ENCODE peak calls at places on chromosomes 12 and 14, in nine cellular contexts. G is CD4-positive, CD25-positive, alpha-beta regulatory T cell; U is A549; H is NT2/D1; J is suprapubic skin; I is AG10803; E is neural progenitor cell; M is psoas muscle; Z is CD8-positive, alpha-beta T cell. R is an unnamed sample.

GRCh38 chr14:71474866-71475265 is 457.4 kb upstream of the RGS6 start:
- DNase-seq in U (no peak), Z (no peak), J (no peak), G (no peak), H (no peak), E (no peak), I (no peak), M (no peak), R (no peak)

GRCh38 chr12:85448031-85448430 is 168.0 kb downstream of the ALX1 start:
- DNase-seq in E (no peak), J (no peak), H (no peak), I (no peak), M (no peak), Z (no peak), U (no peak), G (no peak), R (no peak)

GRCh38 chr14:103551338-103551762 is 11.1 kb downstream of the BAG5 start:
- DNase-seq in U (no peak), I (peak; percentile 52), J (peak; percentile 84), G (no peak), E (no peak), M (peak; percentile 84), Z (no peak), H (no peak), R (no peak)

GRCh38 chr14:68564826-68565760 is 227.8 kb downstream of the ZFP36L1 start:
- DNase-seq in J (no peak), U (no peak), M (no peak), H (no peak), Z (no peak), G (peak; percentile 12), E (no peak), I (peak; percentile 48), R (no peak)

GRCh38 chr14:98022541-98023520 is 1225.6 kb downstream of the VRK1 start:
- DNase-seq in I (no peak), J (no peak), G (no peak), U (no peak), E (peak; percentile 81), M (no peak), H (peak; percentile 13), Z (no peak), R (no peak)

GRCh38 chr12:130920711-130921381 is 32.9 kb upstream of the ADGRD1 start:
- DNase-seq in M (peak; percentile 88), G (no peak), J (peak; percentile 94), H (no peak), Z (no peak), E (no peak), I (peak; percentile 95), U (peak; percentile 51), R (no peak)

GRCh38 chr12:43370299-43370698 is 181.7 kb downstream of the ADAMTS20 start:
- DNase-seq in H (no peak), U (peak; percentile 17), G (no peak), Z (no peak), M (no peak), I (peak; percentile 18), J (no peak), E (no peak), R (peak; percentile 64)

GRCh38 chr12:11795192-11795909 is 145.9 kb downstream of the ETV6 start:
- DNase-seq in I (no peak), G (no peak), Z (no peak), U (no peak), M (no peak), J (no peak), H (no peak), E (no peak), R (no peak)

GRCh38 chr14:22520235-22520634 is 68.8 kb downstream of the DAD1 start:
- DNase-seq in M (no peak), E (no peak), H (no peak), U (no peak), I (peak; percentile 64), G (no peak), J (no peak), Z (no peak), R (peak; percentile 34)

GRCh38 chr14:94117856-94118255 is 7.3 kb downstream of the IFI27 start:
- DNase-seq in J (peak; percentile 18), E (no peak), M (no peak), G (no peak), Z (no peak), H (no peak), I (no peak), U (no peak), R (no peak)

GRCh38 chr12:29148958-29149690 is at the start of gene FAR2:
- DNase-seq in E (peak; percentile 66), G (peak; percentile 39), U (peak; percentile 3), Z (peak; percentile 5), I (peak; percentile 9), J (peak; percentile 82), H (no peak), M (peak; percentile 67), R (no peak)

GRCh38 chr12:117968826-117969659 is at the start of gene KSR2:
- DNase-seq in M (no peak), U (peak; percentile 66), E (peak; percentile 94), I (peak; percentile 21), J (peak; percentile 79), G (peak; percentile 24), H (peak; percentile 88), Z (no peak), R (no peak)

GRCh38 chr14:92929689-92930608 is 7.0 kb downstream of the CHGA start:
- DNase-seq in I (no peak), M (no peak), E (no peak), J (no peak), Z (no peak), H (no peak), U (no peak), G (no peak), R (no peak)

GRCh38 chr14:92930737-92931602 is 8.0 kb downstream of the CHGA start:
- DNase-seq in Z (no peak), M (no peak), I (peak; percentile 42), J (no peak), H (no peak), G (no peak), U (no peak), E (no peak), R (no peak)

GRCh38 chr14:92933481-92933880 is 10.5 kb downstream of the CHGA start:
- DNase-seq in G (no peak), Z (no peak), U (no peak), M (no peak), J (no peak), E (no peak), H (no peak), I (no peak), R (no peak)

GRCh38 chr14:92932448-92933395 is 9.8 kb downstream of the CHGA start:
- DNase-seq in M (no peak), Z (no peak), U (no peak), G (no peak), J (no peak), I (no peak), H (no peak), E (no peak), R (no peak)

GRCh38 chr14:92931681-92932447 is 8.9 kb downstream of the CHGA start:
- DNase-seq in Z (no peak), M (no peak), G (no peak), H (no peak), I (no peak), E (no peak), U (no peak), J (no peak), R (no peak)
- H3K4me3 ChIP-seq in Z (no peak overlapping the region), M (no peak overlapping the region), G (no peak overlapping the region), H (no peak overlapping the region), I (no peak overlapping the region), E (no peak overlapping the region), U (no peak overlapping the region), J (no peak overlapping the region), R (no peak overlapping the region)

DNA sequence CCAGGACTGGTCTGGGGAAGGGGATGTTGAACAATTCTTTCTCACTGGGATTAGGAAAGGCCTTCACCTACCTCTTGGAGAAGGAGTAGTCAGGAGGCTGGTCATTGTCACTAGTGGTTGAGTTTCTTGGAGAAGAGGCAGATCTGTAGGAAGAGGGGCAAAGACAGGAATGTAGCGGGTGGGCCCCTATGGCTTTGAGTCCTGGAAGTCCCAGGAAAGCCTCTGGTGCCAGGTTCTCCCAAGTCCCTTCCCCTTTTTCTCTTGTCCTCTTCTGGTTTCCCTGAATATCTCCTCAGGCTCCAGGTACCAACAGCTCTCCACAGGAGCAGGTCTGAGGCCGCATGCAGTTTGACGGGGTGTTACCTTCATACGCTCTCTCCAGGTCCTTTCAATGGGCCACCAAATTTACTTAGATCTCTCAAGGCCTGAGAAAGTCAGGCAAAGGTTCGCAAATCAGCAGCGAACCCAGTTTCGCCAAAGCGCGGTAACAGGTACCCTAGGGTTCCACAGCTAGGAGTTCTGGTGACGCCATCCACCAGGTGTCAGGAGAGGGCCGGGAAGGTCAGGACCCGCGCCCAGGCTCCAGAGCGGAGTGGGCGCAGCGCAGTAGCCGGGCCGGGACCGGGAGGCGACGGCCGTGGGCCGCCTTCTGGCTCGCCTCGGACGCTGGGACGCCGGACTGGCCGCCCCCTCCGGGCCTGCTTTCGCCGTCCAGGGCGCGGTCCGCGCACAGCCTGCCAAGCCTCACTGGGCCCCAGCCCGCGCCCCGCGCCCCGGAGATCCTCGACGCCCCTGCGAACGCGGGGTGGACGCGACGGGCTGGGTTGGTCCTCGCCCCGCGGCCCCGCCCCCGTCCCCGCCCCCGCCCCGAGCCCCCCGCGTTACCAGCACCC is 795 bp downstream of the SMAGP start:
- DNase-seq in E (peak; percentile 90), M (peak; percentile 60), H (peak; percentile 66), G (peak; percentile 54), Z (peak; percentile 15), I (peak; percentile 29), J (peak; percentile 82), U (peak; percentile 77), R (no peak)
- H3K4me3 ChIP-seq in E (peak overlapping the region; percentile 55), M (peak overlapping the region; percentile 77), H (peak overlapping the region; percentile 60), G (peak overlapping the region; percentile 44), Z (peak overlapping the region; percentile 54), I (peak overlapping the region; percentile 79), J (peak overlapping the region; percentile 90), U (peak overlapping the region; percentile 68), R (peak overlapping the region; percentile 74)

GRCh38 chr12:32053881-32054624 is 52.6 kb upstream of the BICD1 start:
- DNase-seq in Z (no peak), M (no peak), G (no peak), H (no peak), I (no peak), E (no peak), U (peak; percentile 36), J (no peak), R (no peak)
- H3K4me3 ChIP-seq in Z (no peak overlapping the region), M (no peak overlapping the region), G (no peak overlapping the region), H (no peak overlapping the region), I (no peak overlapping the region), E (no peak overlapping the region), U (no peak overlapping the region), J (no peak overlapping the region), R (no peak overlapping the region)

GRCh38 chr12:3150820-3151590 is 73.8 kb downstream of the TSPAN9 start:
- DNase-seq in U (no peak), M (peak; percentile 61), H (peak; percentile 85), E (peak; percentile 68), Z (no peak), G (no peak), I (peak; percentile 80), J (no peak), R (no peak)
- H3K4me3 ChIP-seq in U (no peak overlapping the region), M (no peak overlapping the region), H (peak overlapping the region; percentile 21), E (no peak overlapping the region), Z (no peak overlapping the region), G (no peak overlapping the region), I (peak overlapping the region; percentile 34), J (no peak overlapping the region), R (no peak overlapping the region)

GRCh38 chr14:36504805-36505192 is 15.2 kb downstream of the NKX2-1 start:
- DNase-seq in U (no peak), G (no peak), E (peak; percentile 86), M (no peak), H (no peak), Z (no peak), I (no peak), J (no peak), R (no peak)
- H3K4me3 ChIP-seq in U (no peak overlapping the region), G (no peak overlapping the region), E (no peak overlapping the region), M (no peak overlapping the region), H (no peak overlapping the region), Z (no peak overlapping the region), I (no peak overlapping the region), J (no peak overlapping the region), R (no peak overlapping the region)

GRCh38 chr12:15910468-15910863 is 666 bp upstream of the DERA start:
- DNase-seq in Z (no peak), H (no peak), G (no peak), J (no peak), M (no peak), I (no peak), E (no peak), U (no peak), R (no peak)
- H3K4me3 ChIP-seq in Z (peak overlapping the region; percentile 57), H (peak overlapping the region; percentile 87), G (peak overlapping the region; percentile 75), J (peak overlapping the region; percentile 75), M (peak overlapping the region; percentile 93), I (peak overlapping the region; percentile 69), E (peak overlapping the region; percentile 74), U (peak overlapping the region; percentile 58), R (peak overlapping the region; percentile 76)

R was measured in skeletal muscle cell.